ENCODE peak calls at places on chromosomes 1 and 21, in ten cellular contexts. Z is GM13977; E is activated CD4-positive, alpha-beta T cell treated with anti-CD3 and anti-CD28 coated beads, Interleukin-2, amount 50 U/mL, for 1 hour; D is HuH-7; J is nucleus accumbens; F is amniotic stem cell; C is adipocyte; A is fibroblast of the conjunctiva; P is NCI-H187 treated with DMSO at 0.1 percent for 48 hours; O is H4. N is an unnamed sample.

GRCh38 chr21:25171438-25171837 is 435.8 kb downstream of the MRPL39 start:
- DNase-seq in Z (no peak), E (no peak), D (no peak), J (no peak), F (no peak), C (peak), A (no peak), P (no peak), O (peak), N (no peak)

GRCh38 chr1:39676951-39677350 is 5.0 kb upstream of the NT5C1A start:
- DNase-seq in Z (no peak), E (no peak), D (no peak), J (no peak), F (no peak), C (no peak), A (no peak), P (no peak), O (no peak), N (no peak)

GRCh38 chr1:81377406-81377805 is 423.3 kb upstream of the ADGRL2 start:
- DNase-seq in Z (no peak), E (no peak), D (no peak), J (no peak), F (no peak), C (no peak), A (no peak), P (no peak), O (no peak), N (no peak)

GRCh38 chr1:50704126-50704525 is 255.9 kb downstream of the FAF1 start:
- DNase-seq in Z (peak), E (no peak), D (peak), J (no peak), F (peak), C (peak), A (peak), P (no peak), O (peak), N (peak)

GRCh38 chr1:246695136-246695535 is 29.1 kb upstream of the SCCPDH start:
- DNase-seq in Z (no peak), E (no peak), D (no peak), J (no peak), F (no peak), C (no peak), A (no peak), P (no peak), O (no peak), N (no peak)

GRCh38 chr21:41895643-41896493 is 16.7 kb upstream of the PRDM15 start:
- DNase-seq in Z (no peak), E (peak), D (no peak), J (no peak), F (no peak), C (no peak), A (no peak), P (no peak), O (no peak), N (no peak)

GRCh38 chr1:22831729-22832413 is 121.2 kb downstream of the EPHB2 start:
- DNase-seq in Z (no peak), E (no peak), D (no peak), J (no peak), F (peak), C (peak), A (peak), P (no peak), O (peak), N (no peak)

GRCh38 chr1:222068937-222069336 is 327.0 kb upstream of the DUSP10 start:
- DNase-seq in Z (no peak), E (no peak), D (no peak), J (no peak), F (no peak), C (no peak), A (no peak), P (no peak), O (no peak), N (no peak)

N was measured in NCI-H2171.